ENCODE peak calls at places on chromosome 9, in four cellular contexts. J, A, P and I are unnamed samples. For H3K4me1, the result is how much of the 10 kb centered on the place peaks cover.

GRCh38 chr9:76162751-76163500 is 231.3 kb downstream of the RFK start:
- DNase-seq in J (no peak), A (peak), P (no peak), I (peak)

GRCh38 chr9:88596376-88596775 is 61.4 kb downstream of the NXNL2 start:
- DNase-seq in P (no peak), A (no peak), J (no peak), I (no peak)

GRCh38 chr9:125908138-125908537 is 161.0 kb downstream of the PBX3 start:
- DNase-seq in A (peak), P (no peak), J (no peak), I (no peak)

GRCh38 chr9:133119039-133119438 is 2.0 kb downstream of the RALGDS start:
- DNase-seq in A (no peak), P (no peak), J (no peak), I (no peak)

GRCh38 chr9:97280755-97281330 is 26.6 kb upstream of the CCDC180 start:
- DNase-seq in A (no peak), P (no peak), J (no peak), I (no peak)

GRCh38 chr9:98556511-98556910 is 152.2 kb downstream of the GABBR2 start:
- DNase-seq in J (no peak), P (no peak), A (no peak), I (no peak)

GRCh38 chr9:34079181-34079580 is 30.5 kb upstream of the UBAP2 start:
- DNase-seq in A (peak), P (no peak), J (no peak), I (no peak)

GRCh38 chr9:99606955-99607354 is 214.7 kb upstream of the NR4A3 start:
- DNase-seq in A (no peak), J (no peak), P (no peak), I (no peak)

GRCh38 chr9:110623462-110624025 is 44.0 kb upstream of the SVEP1 start:
- DNase-seq in A (peak), P (peak), J (peak), I (no peak)

DNA sequence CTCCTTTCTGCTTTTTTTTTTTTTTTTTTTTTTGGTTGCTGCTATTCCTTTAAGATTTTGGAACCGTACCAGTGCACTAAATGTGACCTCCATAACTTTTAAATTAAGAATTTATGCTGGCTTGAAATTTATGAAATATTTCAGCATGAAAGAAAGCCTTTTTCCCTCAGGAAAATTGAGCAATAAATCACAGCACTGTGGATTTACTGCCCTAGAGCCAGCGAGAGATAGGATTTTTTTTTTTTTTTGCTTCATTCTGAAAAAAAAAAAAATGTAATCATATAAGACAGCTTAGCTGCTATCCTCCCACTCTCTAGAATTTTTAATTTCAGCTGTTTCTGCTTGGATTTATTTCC is 88.6 kb downstream of the ZNF618 start:
- DNase-seq in P (no peak), A (no peak), J (no peak), I (no peak)
- H3K4me3 ChIP-seq in P (no peak), A (no peak), J (no peak), I (no peak)

GRCh38 chr9:93591301-93591700 is 14.9 kb downstream of the PHF2 start:
- DNase-seq in J (no peak), A (no peak), P (no peak), I (no peak)

GRCh38 chr9:93594041-93594756 is 17.8 kb downstream of the PHF2 start:
- DNase-seq in P (peak), A (no peak), J (no peak), I (peak)

GRCh38 chr9:93591706-93592388 is 15.5 kb downstream of the PHF2 start:
- DNase-seq in A (no peak), J (peak), P (peak), I (no peak)

GRCh38 chr9:93593144-93593655 is 16.8 kb downstream of the PHF2 start:
- DNase-seq in A (no peak), P (no peak), J (no peak), I (no peak)

DNA sequence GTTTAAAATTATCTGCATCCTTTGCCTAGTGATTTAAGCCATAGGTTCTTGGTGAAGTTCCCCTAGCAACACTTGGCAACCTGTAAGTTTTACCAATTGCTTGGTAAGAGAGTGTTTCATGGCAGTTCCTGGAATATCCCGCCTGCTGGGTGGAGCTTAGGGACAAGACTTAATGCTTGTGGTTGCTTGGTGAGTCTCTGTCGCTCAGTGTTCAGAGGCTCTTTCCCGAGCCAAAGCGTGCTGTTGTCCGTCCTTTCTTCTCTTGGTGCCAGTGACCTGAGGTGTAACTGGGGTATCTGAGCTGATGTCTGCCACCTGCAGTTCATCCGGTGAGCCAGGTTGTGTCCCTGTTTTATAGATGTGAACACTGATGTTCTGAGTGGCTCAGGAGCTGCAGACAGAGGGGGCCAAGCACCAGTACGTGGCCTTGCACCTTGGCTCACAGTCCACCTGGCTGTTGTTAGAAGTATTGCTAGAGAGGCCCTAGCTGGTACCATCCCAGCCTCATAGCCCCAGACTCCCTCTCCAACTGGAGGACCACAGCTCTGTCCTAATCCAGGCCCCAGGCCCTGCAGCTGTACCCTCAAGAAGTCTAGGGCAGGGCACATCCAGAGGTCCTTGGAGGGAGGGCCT is 16.1 kb downstream of the PHF2 start:
- DNase-seq in A (peak), J (peak), P (peak), I (no peak)
- H3K4me1 ChIP-seq in A (under half), J (under half), P (under half), I (under half)

GRCh38 chr9:130189840-130190239 is 17.6 kb downstream of the NCS1 start:
- DNase-seq in P (no peak), J (no peak), A (peak), I (no peak)
- H3K4me3 ChIP-seq in P (no peak), J (no peak), A (no peak), I (no peak)

GRCh38 chr9:122263699-122264349 is 816 bp downstream of the RBM18 start:
- DNase-seq in P (no peak), A (peak), J (no peak), I (no peak)
- H3K4me1 ChIP-seq in P (half or more), A (under half), J (under half), I (under half)

GRCh38 chr9:121073038-121073437 is 1.7 kb upstream of the CNTRL start:
- DNase-seq in P (peak), A (peak), J (no peak), I (peak)
- H3K4me3 ChIP-seq in P (no peak), A (no peak), J (no peak), I (no peak)

GRCh38 chr9:129520981-129521380 is 99.9 kb downstream of the C9orf50 start:
- DNase-seq in J (no peak), A (no peak), P (no peak), I (no peak)
- H3K4me1 ChIP-seq in J (under half), A (under half), P (under half), I (under half)